ENCODE peak calls at places on chromosomes 4 and X, in eight cellular contexts. One of them, this sample, is unnamed.

GRCh38 chr4:109996531-109996930 is 83.8 kb downstream of the EGF start:
- DNase-seq in activated gamma-delta T cell treated with anti-CD3 and anti-CD28 coated beads, Interleukin-2, amount 50 U/mL, for 16 hours: no peak
- DNase-seq in thoracic aorta: no peak
- DNase-seq in EH: no peak
- DNase-seq in NCI-H526 treated with DMSO at 0.1 percent for 48 hours: no peak
- DNase-seq in T-helper 9 cell: no peak
- DNase-seq in lower leg skin: no peak
- DNase-seq in head of caudate nucleus: no peak
- DNase-seq in this sample: peak; percentile 13

GRCh38 chr4:121199742-121200561 is 35.8 kb upstream of the TNIP3 start:
- DNase-seq in activated gamma-delta T cell treated with anti-CD3 and anti-CD28 coated beads, Interleukin-2, amount 50 U/mL, for 16 hours: no peak
- DNase-seq in thoracic aorta: no peak
- DNase-seq in EH: no peak
- DNase-seq in NCI-H526 treated with DMSO at 0.1 percent for 48 hours: no peak
- DNase-seq in T-helper 9 cell: no peak
- DNase-seq in lower leg skin: no peak
- DNase-seq in head of caudate nucleus: no peak
- DNase-seq in this sample: no peak

GRCh38 chrX:52608961-52609360 is 45.7 kb downstream of the SSX7 start:
- DNase-seq in activated gamma-delta T cell treated with anti-CD3 and anti-CD28 coated beads, Interleukin-2, amount 50 U/mL, for 16 hours: no peak
- DNase-seq in thoracic aorta: no peak
- DNase-seq in EH: peak; percentile 15
- DNase-seq in NCI-H526 treated with DMSO at 0.1 percent for 48 hours: no peak
- DNase-seq in T-helper 9 cell: no peak
- DNase-seq in lower leg skin: no peak
- DNase-seq in head of caudate nucleus: no peak
- DNase-seq in this sample: no peak

GRCh38 chr4:186593587-186593973 is 38.2 kb upstream of the MTNR1A start:
- DNase-seq in activated gamma-delta T cell treated with anti-CD3 and anti-CD28 coated beads, Interleukin-2, amount 50 U/mL, for 16 hours: no peak
- DNase-seq in thoracic aorta: no peak
- DNase-seq in EH: no peak
- DNase-seq in NCI-H526 treated with DMSO at 0.1 percent for 48 hours: no peak
- DNase-seq in T-helper 9 cell: no peak
- DNase-seq in lower leg skin: no peak
- DNase-seq in head of caudate nucleus: no peak
- DNase-seq in this sample: no peak

GRCh38 chr4:168811793-168812651 is 198.0 kb downstream of the CBR4 start:
- DNase-seq in activated gamma-delta T cell treated with anti-CD3 and anti-CD28 coated beads, Interleukin-2, amount 50 U/mL, for 16 hours: no peak
- DNase-seq in thoracic aorta: no peak
- DNase-seq in EH: peak; percentile 83
- DNase-seq in NCI-H526 treated with DMSO at 0.1 percent for 48 hours: no peak
- DNase-seq in T-helper 9 cell: no peak
- DNase-seq in lower leg skin: no peak
- DNase-seq in head of caudate nucleus: no peak
- DNase-seq in this sample: peak; percentile 83

GRCh38 chr4:73668806-73669205 is 48.6 kb upstream of the RASSF6 start:
- DNase-seq in activated gamma-delta T cell treated with anti-CD3 and anti-CD28 coated beads, Interleukin-2, amount 50 U/mL, for 16 hours: no peak
- DNase-seq in thoracic aorta: no peak
- DNase-seq in EH: peak; percentile 85
- DNase-seq in NCI-H526 treated with DMSO at 0.1 percent for 48 hours: no peak
- DNase-seq in T-helper 9 cell: no peak
- DNase-seq in lower leg skin: no peak
- DNase-seq in head of caudate nucleus: no peak
- DNase-seq in this sample: peak; percentile 62

GRCh38 chrX:149490100-149490499 is 15.0 kb downstream of the IDS start:
- DNase-seq in activated gamma-delta T cell treated with anti-CD3 and anti-CD28 coated beads, Interleukin-2, amount 50 U/mL, for 16 hours: no peak
- DNase-seq in thoracic aorta: no peak
- DNase-seq in EH: no peak
- DNase-seq in NCI-H526 treated with DMSO at 0.1 percent for 48 hours: no peak
- DNase-seq in T-helper 9 cell: no peak
- DNase-seq in lower leg skin: no peak
- DNase-seq in head of caudate nucleus: no peak
- DNase-seq in this sample: no peak

GRCh38 chr4:14528921-14529320 is 473.4 kb upstream of the CPEB2 start:
- DNase-seq in activated gamma-delta T cell treated with anti-CD3 and anti-CD28 coated beads, Interleukin-2, amount 50 U/mL, for 16 hours: no peak
- DNase-seq in thoracic aorta: no peak
- DNase-seq in EH: no peak
- DNase-seq in NCI-H526 treated with DMSO at 0.1 percent for 48 hours: no peak
- DNase-seq in T-helper 9 cell: no peak
- DNase-seq in lower leg skin: no peak
- DNase-seq in head of caudate nucleus: no peak
- DNase-seq in this sample: no peak

GRCh38 chr4:42277291-42277690 is 120.0 kb upstream of the SHISA3 start:
- DNase-seq in activated gamma-delta T cell treated with anti-CD3 and anti-CD28 coated beads, Interleukin-2, amount 50 U/mL, for 16 hours: no peak
- DNase-seq in thoracic aorta: no peak
- DNase-seq in EH: no peak
- DNase-seq in NCI-H526 treated with DMSO at 0.1 percent for 48 hours: no peak
- DNase-seq in T-helper 9 cell: no peak
- DNase-seq in lower leg skin: no peak
- DNase-seq in head of caudate nucleus: no peak
- DNase-seq in this sample: no peak

GRCh38 chrX:30898886-30899285 is 9.8 kb upstream of the TAB3 start:
- DNase-seq in activated gamma-delta T cell treated with anti-CD3 and anti-CD28 coated beads, Interleukin-2, amount 50 U/mL, for 16 hours: no peak
- DNase-seq in thoracic aorta: no peak
- DNase-seq in EH: no peak
- DNase-seq in NCI-H526 treated with DMSO at 0.1 percent for 48 hours: no peak
- DNase-seq in T-helper 9 cell: no peak
- DNase-seq in lower leg skin: no peak
- DNase-seq in head of caudate nucleus: no peak
- DNase-seq in this sample: no peak

GRCh38 chrX:9110808-9111207 is 76.9 kb upstream of the FAM9B start:
- DNase-seq in activated gamma-delta T cell treated with anti-CD3 and anti-CD28 coated beads, Interleukin-2, amount 50 U/mL, for 16 hours: no peak
- DNase-seq in thoracic aorta: no peak
- DNase-seq in EH: peak; percentile 13
- DNase-seq in NCI-H526 treated with DMSO at 0.1 percent for 48 hours: no peak
- DNase-seq in T-helper 9 cell: no peak
- DNase-seq in lower leg skin: no peak
- DNase-seq in head of caudate nucleus: no peak
- DNase-seq in this sample: no peak

GRCh38 chr4:110306363-110306762 is 107.9 kb upstream of the ELOVL6 start:
- DNase-seq in activated gamma-delta T cell treated with anti-CD3 and anti-CD28 coated beads, Interleukin-2, amount 50 U/mL, for 16 hours: no peak
- DNase-seq in thoracic aorta: no peak
- DNase-seq in EH: peak; percentile 4
- DNase-seq in NCI-H526 treated with DMSO at 0.1 percent for 48 hours: peak; percentile 37
- DNase-seq in T-helper 9 cell: no peak
- DNase-seq in lower leg skin: no peak
- DNase-seq in head of caudate nucleus: no peak
- DNase-seq in this sample: peak; percentile 41